ENCODE peak calls at places on chromosome 1, in six cellular contexts. Z is astrocyte of the cerebellum; J is AG09309; H is CD8-positive, alpha-beta T cell; V is heart left ventricle; L is cardiac fibroblast. R is an unnamed sample.

GRCh38 chr1:155127672-155128468 is at the start of gene EFNA1:
- DNase-seq in H (peak), L (peak), Z (no peak), V (peak), J (no peak), R (peak)

GRCh38 chr1:182709225-182709764 is 24.9 kb upstream of the RGS8 start:
- DNase-seq in J (no peak), Z (no peak), H (no peak), L (no peak), V (no peak), R (no peak)

GRCh38 chr1:18681423-18681835 is 50.8 kb downstream of the PAX7 start:
- DNase-seq in V (no peak), Z (no peak), L (peak), H (peak), J (no peak), R (no peak)

GRCh38 chr1:204376919-204377799 is 17.4 kb upstream of the PLEKHA6 start:
- DNase-seq in Z (no peak), V (no peak), L (no peak), H (no peak), J (no peak), R (no peak)

GRCh38 chr1:181324797-181325616 is 158.3 kb upstream of the CACNA1E start:
- DNase-seq in J (no peak), Z (no peak), V (no peak), H (peak), L (no peak), R (no peak)

GRCh38 chr1:227917081-227917950 is 30.4 kb downstream of the WNT9A start:
- DNase-seq in Z (no peak), J (no peak), L (no peak), V (no peak), H (no peak), R (no peak)

GRCh38 chr1:158679289-158679688 is 7.2 kb downstream of the SPTA1 start:
- DNase-seq in V (no peak), Z (no peak), H (no peak), L (no peak), J (no peak), R (no peak)

GRCh38 chr1:9960705-9961562 is 17.7 kb downstream of the NMNAT1 start:
- DNase-seq in L (peak), H (no peak), V (no peak), J (no peak), Z (no peak), R (no peak)

GRCh38 chr1:24070821-24071393 is 41.0 kb downstream of the MYOM3 start:
- DNase-seq in Z (peak), J (no peak), H (peak), V (peak), L (peak), R (peak)

GRCh38 chr1:160942926-160943325 is 11.7 kb downstream of the ITLN2 start:
- DNase-seq in Z (no peak), V (no peak), J (no peak), L (no peak), H (no peak), R (no peak)

GRCh38 chr1:225689882-225690459 is 37.0 kb upstream of the ENAH start:
- DNase-seq in Z (no peak), L (peak), J (no peak), V (no peak), H (no peak), R (no peak)

GRCh38 chr1:54287821-54288220 is 87.9 kb downstream of the MRPL37 start:
- DNase-seq in H (no peak), Z (no peak), L (peak), J (no peak), V (no peak), R (no peak)

GRCh38 chr1:22860883-22861385 is 111.7 kb downstream of the LACTBL1 start:
- DNase-seq in H (no peak), J (no peak), L (no peak), V (no peak), Z (no peak), R (no peak)

GRCh38 chr1:66607458-66607857 is 73.5 kb downstream of the SGIP1 start:
- DNase-seq in J (no peak), Z (no peak), H (no peak), V (no peak), L (no peak), R (no peak)

GRCh38 chr1:71027991-71028390 is 19.6 kb downstream of the PTGER3 start:
- DNase-seq in Z (no peak), H (no peak), L (no peak), V (no peak), J (no peak), R (no peak)

GRCh38 chr1:30411206-30411605 is 312.2 kb downstream of the MATN1 start:
- DNase-seq in Z (no peak), V (no peak), H (no peak), J (no peak), L (no peak), R (peak)

GRCh38 chr1:162835157-162835899 is 25.6 kb downstream of the CCDC190 start:
- DNase-seq in V (no peak), Z (peak), J (no peak), H (no peak), L (peak), R (no peak)

GRCh38 chr1:245345191-245345884 is 190.6 kb downstream of the KIF26B start:
- DNase-seq in J (no peak), V (no peak), Z (no peak), H (no peak), L (no peak), R (no peak)

DNA sequence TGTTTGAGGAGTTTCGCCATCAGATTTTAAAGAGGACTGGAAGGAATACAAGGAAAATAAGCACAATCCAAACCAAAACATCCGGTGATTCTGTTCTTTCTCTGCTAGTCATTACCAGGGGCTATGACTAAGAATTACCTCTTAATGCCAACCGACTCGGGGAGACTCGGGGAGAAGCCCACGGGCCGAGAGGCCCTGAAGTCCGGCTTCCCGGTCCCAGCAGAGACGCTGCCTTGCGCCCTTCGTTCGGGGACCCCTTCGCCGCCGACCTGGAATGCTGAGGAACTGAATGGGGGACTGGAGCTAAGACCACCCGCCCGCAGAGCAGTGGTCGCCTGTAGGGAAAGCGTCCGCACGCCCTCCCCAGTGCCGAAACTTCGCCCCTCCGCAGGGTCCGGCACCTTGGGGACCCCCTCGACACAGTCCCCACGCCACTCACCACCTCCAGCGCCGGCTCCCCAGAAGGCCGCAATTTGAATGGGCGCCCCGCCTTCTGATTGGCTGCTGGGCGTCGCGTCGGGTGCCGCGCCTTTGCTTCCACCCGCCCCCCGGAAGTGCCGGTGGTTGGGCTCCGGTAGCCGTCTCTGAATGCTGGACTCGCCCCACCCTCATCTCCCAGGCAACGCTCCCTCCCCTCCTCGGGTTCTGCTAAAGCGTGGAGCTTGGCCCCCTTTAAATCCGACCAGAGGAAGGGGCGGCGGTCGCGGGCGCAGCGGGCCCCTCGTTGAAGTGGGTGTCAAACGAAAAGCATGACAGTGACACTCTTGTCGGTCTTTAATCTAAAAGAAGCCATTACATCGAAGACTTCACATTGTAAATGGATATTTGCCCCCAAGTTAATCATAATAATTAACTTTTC is at the start of gene KIF14:
- DNase-seq in J (no peak), Z (peak), H (peak), L (peak), V (peak), R (peak)
- TF ChIP-seq CTCF in J (no peak), Z (no peak), H (no peak), L (no peak), V (no peak), R (no peak)

GRCh38 chr1:13663969-13664368 is 36.0 kb upstream of the PRDM2 start:
- DNase-seq in J (no peak), Z (no peak), V (no peak), L (no peak), H (no peak), R (no peak)
- TF ChIP-seq CTCF in J (no peak), Z (no peak), V (no peak), L (no peak), H (no peak), R (no peak)

GRCh38 chr1:82464362-82464931 is 663.7 kb downstream of the ADGRL2 start:
- DNase-seq in L (peak), H (no peak), J (no peak), Z (peak), V (peak), R (no peak)
- TF ChIP-seq CTCF in L (no peak), H (no peak), J (no peak), Z (no peak), V (no peak), R (no peak)

GRCh38 chr1:25809283-25809926 is 9.4 kb downstream of the SELENON start:
- DNase-seq in H (no peak), Z (no peak), L (no peak), V (no peak), J (no peak), R (no peak)

GRCh38 chr1:25811384-25812082 is 8.2 kb upstream of the MTFR1L start:
- DNase-seq in H (no peak), Z (no peak), L (no peak), J (no peak), V (no peak), R (no peak)

GRCh38 chr1:25808481-25809244 is 8.7 kb downstream of the SELENON start:
- DNase-seq in Z (no peak), L (no peak), V (no peak), H (no peak), J (no peak), R (no peak)

GRCh38 chr1:25810341-25811299 is 9.1 kb upstream of the MTFR1L start:
- DNase-seq in Z (no peak), V (peak), L (peak), H (peak), J (no peak), R (peak)

DNA sequence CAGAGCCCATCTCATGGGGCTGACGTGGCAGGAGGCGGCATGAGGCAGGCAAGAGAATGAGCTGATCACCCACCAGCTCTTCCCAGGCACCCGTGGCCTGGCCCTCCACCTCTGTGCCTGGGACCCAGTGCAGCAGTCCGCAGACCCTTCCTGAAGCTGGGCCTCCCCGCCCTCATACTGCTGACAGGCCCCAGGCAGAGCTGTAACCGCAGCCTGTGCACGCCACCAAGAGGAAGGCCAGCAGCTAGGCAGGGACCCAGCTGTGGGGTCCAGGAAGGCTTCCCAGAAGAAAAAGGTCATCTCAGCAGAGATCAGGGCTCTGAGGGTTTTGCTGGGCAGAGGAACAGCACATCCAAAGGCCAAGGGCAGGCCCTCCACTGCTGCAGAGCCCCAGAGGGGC is 9.8 kb upstream of the MTFR1L start:
- DNase-seq in V (no peak), H (no peak), L (no peak), J (no peak), Z (no peak), R (no peak)
- TF ChIP-seq CTCF in V (no peak), H (no peak), L (no peak), J (no peak), Z (no peak), R (no peak)

GRCh38 chr1:39173119-39173994 is 31.1 kb upstream of the MACF1 start:
- DNase-seq in L (no peak), H (no peak), J (no peak), V (no peak), Z (no peak), R (no peak)
- TF ChIP-seq CTCF in L (no peak), H (no peak), J (no peak), V (no peak), Z (peak), R (no peak)

GRCh38 chr1:1757422-1758058 is 20.7 kb downstream of the NADK start:
- DNase-seq in V (no peak), H (no peak), J (no peak), Z (no peak), L (no peak), R (no peak)
- TF ChIP-seq CTCF in V (no peak), H (no peak), J (no peak), Z (no peak), L (no peak), R (no peak)